ENCODE peak calls at places on chromosomes 11 and 22, in four cellular contexts. C is AG04450; S is SJCRH30; Z is naive thymus-derived CD4-positive, alpha-beta T cell. L is an unnamed sample.

GRCh38 chr22:42367980-42368378 is 64.2 kb downstream of the NFAM1 start:
- DNase-seq in C (no peak), S (no peak), Z (no peak), L (no peak)

GRCh38 chr22:36463783-36464184 is 17.7 kb downstream of the TXN2 start:
- DNase-seq in C (no peak), S (no peak), Z (no peak), L (no peak)

GRCh38 chr11:2518983-2519340 is 74.2 kb downstream of the KCNQ1 start:
- DNase-seq in C (no peak), S (peak), Z (no peak), L (peak)

GRCh38 chr11:95262994-95263764 is 32.2 kb upstream of the SESN3 start:
- DNase-seq in C (no peak), S (no peak), Z (no peak), L (no peak)

GRCh38 chr11:2589538-2589934 is 110.3 kb downstream of the KCNQ1OT1 start:
- DNase-seq in C (no peak), S (no peak), Z (no peak), L (peak)

GRCh38 chr11:134032031-134032430 is 36.8 kb upstream of the JAM3 start:
- DNase-seq in C (no peak), S (no peak), Z (no peak), L (no peak)

GRCh38 chr11:27837895-27838563 is 137.8 kb upstream of the BDNF start:
- DNase-seq in C (no peak), S (no peak), Z (no peak), L (no peak)

GRCh38 chr22:47618180-47618579 is 855.7 kb downstream of the TBC1D22A start:
- DNase-seq in C (no peak), S (no peak), Z (no peak), L (no peak)

GRCh38 chr22:25153961-25154685 is 45.5 kb upstream of the CRYBB3 start:
- DNase-seq in C (no peak), S (peak), Z (no peak), L (peak)

GRCh38 chr11:117017456-117017855 is 80.8 kb downstream of the SIK3 start:
- DNase-seq in C (no peak), S (no peak), Z (no peak), L (no peak)

GRCh38 chr22:44102856-44103255 is 77.9 kb upstream of the PARVG start:
- DNase-seq in C (no peak), S (no peak), Z (no peak), L (no peak)

GRCh38 chr22:49965291-49966040 is 4.9 kb downstream of the PIM3 start:
- DNase-seq in C (no peak), S (no peak), Z (no peak), L (peak)

GRCh38 chr11:116614306-116615210 is 158.2 kb downstream of the BUD13 start:
- DNase-seq in C (no peak), S (no peak), Z (no peak), L (no peak)

GRCh38 chr11:118610220-118610772 is 2.9 kb downstream of the PHLDB1 start:
- DNase-seq in C (no peak), S (no peak), Z (no peak), L (no peak)

GRCh38 chr11:18372187-18372586 is 22.2 kb upstream of the LDHA start:
- DNase-seq in C (no peak), S (no peak), Z (no peak), L (no peak)

GRCh38 chr22:21032843-21033688 is 705 bp upstream of the SLC7A4 start:
- DNase-seq in C (no peak), S (no peak), Z (no peak), L (no peak)
- H3K4me3 ChIP-seq in C (no peak), S (no peak), Z (no peak), L (peak)

GRCh38 chr11:126035718-126036117 is 26.9 kb downstream of the CDON start:
- DNase-seq in C (no peak), S (no peak), Z (no peak), L (no peak)
- H3K4me3 ChIP-seq in C (no peak), S (no peak), Z (no peak), L (no peak)

DNA sequence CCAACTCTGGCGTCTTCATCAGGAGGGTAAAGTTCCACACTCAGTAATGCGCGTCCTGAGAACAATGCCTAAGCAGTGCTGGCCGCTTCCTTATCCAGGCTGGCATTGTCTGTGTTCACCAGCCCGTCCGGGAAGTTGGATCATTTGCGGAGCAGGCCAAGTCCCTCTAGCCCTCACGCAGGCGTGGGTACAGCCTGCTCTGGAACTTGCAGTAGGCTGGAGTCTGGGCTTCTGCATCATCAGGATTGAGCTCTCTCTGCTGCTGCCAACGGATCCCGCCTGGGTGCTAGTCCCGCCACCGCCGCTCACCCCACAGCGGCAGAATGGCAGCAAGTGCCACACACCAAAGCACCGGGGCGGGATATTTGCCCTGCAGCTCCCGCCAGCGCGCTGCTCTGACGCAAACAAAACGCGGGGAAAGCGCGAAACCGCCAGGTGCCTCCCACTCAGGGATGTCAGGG is 29.0 kb downstream of the GLYATL1 start:
- DNase-seq in C (no peak), S (no peak), Z (no peak), L (no peak)
- H3K4me3 ChIP-seq in C (no peak), S (no peak), Z (no peak), L (no peak)

DNA sequence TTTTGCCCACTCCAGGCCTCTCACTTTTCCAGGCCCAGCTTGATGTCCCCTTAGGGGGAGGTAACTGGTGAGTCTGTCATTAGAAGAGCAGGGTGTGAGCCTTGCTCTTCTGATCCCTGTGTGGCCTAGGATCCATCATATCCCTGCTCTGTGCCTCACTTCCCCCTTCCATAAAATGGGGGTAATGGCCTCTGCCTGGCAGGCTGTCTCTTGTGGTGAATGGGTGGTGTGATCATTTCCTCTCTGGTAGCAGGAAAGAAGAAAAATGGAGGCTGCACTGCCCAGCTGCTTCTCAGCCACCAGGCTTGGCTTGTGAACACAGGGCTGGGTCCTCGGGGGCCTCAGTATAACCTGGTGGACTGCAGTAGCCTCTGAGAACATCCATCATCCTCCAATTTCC is 5.6 kb downstream of the ARHGEF17 start:
- DNase-seq in C (no peak), S (no peak), Z (no peak), L (no peak)
- H3K4me3 ChIP-seq in C (peak), S (no peak), Z (no peak), L (no peak)

GRCh38 chr11:128931661-128932060 is 11.0 kb downstream of the TP53AIP1 start:
- DNase-seq in C (no peak), S (peak), Z (no peak), L (no peak)

GRCh38 chr11:128931066-128931465 is 11.6 kb downstream of the TP53AIP1 start:
- DNase-seq in C (no peak), S (peak), Z (no peak), L (no peak)

GRCh38 chr11:128934926-128935325 is 7.7 kb downstream of the TP53AIP1 start:
- DNase-seq in C (no peak), S (no peak), Z (no peak), L (no peak)

GRCh38 chr11:128934351-128934750 is 8.3 kb downstream of the TP53AIP1 start:
- DNase-seq in C (no peak), S (no peak), Z (no peak), L (no peak)

DNA sequence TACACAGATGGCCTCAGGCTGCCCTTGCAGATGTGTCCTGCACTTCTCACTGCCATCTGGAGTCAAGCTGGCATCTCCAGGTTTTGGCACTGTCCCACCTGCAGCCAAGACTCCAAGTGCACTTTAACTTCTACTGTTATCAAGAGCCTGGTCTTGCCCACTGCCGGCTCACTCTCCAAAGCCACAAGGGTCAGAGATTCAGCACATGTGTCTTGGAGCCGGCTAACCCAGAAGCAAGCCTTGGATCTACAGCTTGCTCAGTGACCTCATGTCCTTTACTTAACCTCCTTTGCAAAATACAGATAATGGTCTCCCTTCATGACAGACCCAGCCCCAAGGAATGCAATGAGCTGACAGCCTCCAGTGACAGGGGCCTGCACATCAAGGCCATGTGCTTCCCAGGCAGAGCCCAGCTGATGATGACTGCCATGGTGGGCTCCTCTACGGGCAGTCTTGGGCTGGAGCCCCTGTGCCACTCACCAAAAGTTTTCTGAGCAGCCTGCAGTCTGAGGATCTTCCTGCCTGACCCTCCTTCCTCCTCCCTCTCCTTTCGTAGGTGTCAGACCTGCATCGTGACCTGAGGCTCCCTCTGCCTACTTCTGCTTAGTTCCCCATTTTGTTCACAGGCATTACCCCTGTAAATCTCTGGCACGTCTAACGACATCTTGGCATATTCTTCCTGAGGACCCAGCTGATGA is 9.0 kb downstream of the TP53AIP1 start:
- DNase-seq in C (no peak), S (no peak), Z (no peak), L (no peak)
- H3K4me3 ChIP-seq in C (no peak), S (no peak), Z (no peak), L (no peak)

GRCh38 chr22:45852826-45853225 is 124.1 kb downstream of the WNT7B start:
- DNase-seq in C (no peak), S (no peak), Z (no peak), L (no peak)

GRCh38 chr22:45859231-45860161 is 117.5 kb downstream of the WNT7B start:
- DNase-seq in C (no peak), S (no peak), Z (no peak), L (no peak)

GRCh38 chr22:45860201-45860600 is 116.8 kb downstream of the WNT7B start:
- DNase-seq in C (no peak), S (no peak), Z (no peak), L (no peak)

GRCh38 chr22:45857519-45857918 is 119.4 kb downstream of the WNT7B start:
- DNase-seq in C (no peak), S (no peak), Z (no peak), L (no peak)

DNA sequence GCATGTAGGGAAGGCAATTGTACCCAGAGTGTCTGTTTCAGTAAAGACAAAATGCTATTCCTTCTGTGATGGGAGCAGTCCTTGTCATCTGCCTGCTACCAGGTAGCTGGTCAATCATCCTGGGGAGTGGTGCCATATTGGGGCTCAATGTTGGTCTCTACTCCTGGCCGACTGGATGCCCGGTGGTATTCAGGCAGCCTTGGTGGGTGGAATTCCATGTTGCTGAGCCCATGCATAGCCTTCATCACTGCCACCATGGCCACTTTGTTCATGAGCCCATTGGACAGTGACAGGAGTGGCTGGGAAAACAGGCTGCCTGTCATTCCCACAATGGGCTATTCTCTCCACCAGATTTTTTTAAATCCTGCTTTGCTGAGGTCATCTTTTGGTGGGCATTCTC is 121.0 kb downstream of the WNT7B start:
- DNase-seq in C (no peak), S (no peak), Z (no peak), L (no peak)
- H3K4me3 ChIP-seq in C (no peak), S (no peak), Z (no peak), L (no peak)

DNA sequence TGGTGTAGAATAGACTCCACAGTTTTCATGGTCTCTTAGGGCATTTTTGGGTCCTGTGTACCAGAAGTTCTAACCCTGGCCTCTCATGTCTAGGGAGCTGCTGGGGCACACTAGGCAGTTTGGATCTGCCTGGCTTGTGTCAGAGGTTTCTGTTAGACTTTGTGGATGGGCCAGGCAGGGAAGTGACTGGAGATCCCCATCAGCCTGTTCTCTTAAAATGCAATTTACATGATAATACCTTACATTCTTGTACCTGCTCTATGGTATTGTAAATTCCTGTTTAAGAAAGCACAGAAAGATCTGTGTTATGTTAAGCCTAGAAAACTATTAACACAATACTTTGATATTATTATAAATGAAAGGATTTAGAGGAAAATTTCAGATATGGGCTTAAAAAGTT is 104.0 kb downstream of the ARHGAP42 start:
- DNase-seq in C (no peak), S (no peak), Z (no peak), L (no peak)
- H3K4me3 ChIP-seq in C (no peak), S (no peak), Z (no peak), L (no peak)

DNA sequence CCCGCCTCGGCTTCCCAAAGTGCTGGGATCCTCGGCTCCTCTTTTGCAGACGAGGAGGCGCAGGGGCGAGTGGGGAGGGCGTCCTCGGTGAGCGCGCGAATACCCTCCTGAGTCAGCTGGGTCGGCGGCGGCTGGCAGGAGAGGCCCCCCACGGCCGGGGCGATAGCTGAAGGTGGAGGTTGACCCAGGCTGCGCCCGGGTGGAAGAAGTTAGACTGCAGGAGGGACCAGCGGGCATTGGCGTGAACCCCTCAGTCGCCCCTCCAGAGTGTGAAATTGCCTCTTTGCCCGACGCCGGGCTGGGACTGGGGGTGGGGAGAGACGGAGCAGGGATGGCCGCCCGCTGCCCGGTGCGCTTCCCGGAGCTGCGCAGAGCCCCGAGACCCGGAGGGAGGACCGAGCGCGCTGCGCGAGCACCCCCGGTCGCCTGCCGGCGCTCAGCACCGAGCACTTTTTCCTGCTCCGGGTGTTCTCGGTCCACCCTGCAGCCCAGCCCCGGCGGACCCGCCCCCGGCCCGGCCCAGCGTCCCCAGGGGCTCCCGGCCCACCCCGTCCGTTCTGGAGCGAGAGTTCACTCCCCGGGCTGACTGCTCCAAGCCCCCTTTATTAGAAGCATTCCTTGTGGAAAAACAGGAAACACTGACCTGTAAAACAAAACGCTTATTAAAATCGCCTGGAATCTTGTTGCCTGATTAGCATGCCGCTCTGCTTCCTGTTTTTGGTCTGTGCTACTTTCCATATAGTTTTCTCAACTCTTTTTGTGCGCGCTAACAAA is 13.7 kb upstream of the CPT1A start:
- DNase-seq in C (no peak), S (peak), Z (peak), L (peak)
- H3K4me3 ChIP-seq in C (peak), S (peak), Z (peak), L (peak)

GRCh38 chr11:8811571-8811970 is 99.4 kb upstream of the AKIP1 start:
- DNase-seq in C (no peak), S (no peak), Z (no peak), L (no peak)
- H3K4me3 ChIP-seq in C (peak), S (no peak), Z (no peak), L (no peak)

DNA sequence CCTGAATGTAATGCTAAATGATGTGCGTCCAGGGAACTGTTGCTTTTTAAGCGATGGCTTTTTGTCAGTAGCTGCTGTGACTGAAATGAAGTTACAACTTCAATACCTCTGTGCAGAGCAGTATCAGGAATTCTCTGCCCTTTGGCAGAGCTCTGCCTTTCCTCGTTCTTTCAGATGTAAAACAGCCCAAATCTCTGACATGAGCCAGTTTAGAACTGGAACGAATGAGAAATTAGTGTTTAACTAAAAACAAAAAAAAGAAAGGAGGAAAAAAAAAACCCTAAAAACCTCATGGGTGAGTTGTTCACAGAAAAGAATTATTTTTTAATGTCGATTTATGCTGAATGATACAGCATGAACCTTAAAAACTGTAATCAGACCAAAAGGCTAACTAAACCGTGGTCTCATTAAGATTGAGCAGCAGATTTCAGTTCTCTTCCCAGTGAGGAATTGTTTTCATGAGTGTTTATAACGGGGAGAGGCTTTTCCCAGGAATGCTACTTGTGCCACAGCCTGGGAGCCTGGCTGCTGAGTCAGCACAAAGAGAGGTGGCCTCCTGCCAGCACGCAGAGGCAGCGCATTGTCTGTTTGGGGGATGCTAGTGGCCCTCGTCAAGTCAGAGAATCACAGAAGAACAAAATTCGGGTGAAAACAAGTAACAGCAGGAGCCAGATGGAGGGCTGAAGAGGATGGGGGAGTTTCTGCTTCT is 146.2 kb upstream of the RASSF10 start:
- DNase-seq in C (peak), S (peak), Z (no peak), L (peak)
- H3K4me3 ChIP-seq in C (no peak), S (no peak), Z (no peak), L (no peak)

L was measured in BE2C.